ENCODE peak calls at places on chromosome 11, in seven cellular contexts. J is HAP-1, P is GM12878, E is transverse colon, Z is HCT116, D is adipocyte, G is sigmoid colon. L is an unnamed sample. For H3K9me3, the result is how much of the 10 kb centered on the place peaks cover.

GRCh38 chr11:62917906-62918502 is 3.2 kb downstream of the CHRM1 start:
- DNase-seq in J (no peak), P (no peak), E (no peak), Z (no peak), D (no peak), G (no peak), L (no peak)

GRCh38 chr11:113721462-113722066 is 15.5 kb upstream of the TMPRSS5 start:
- DNase-seq in J (no peak), P (no peak), E (no peak), Z (no peak), D (peak), G (no peak), L (no peak)

GRCh38 chr11:64086263-64086938 is 50.7 kb downstream of the FLRT1 start:
- DNase-seq in J (no peak), P (no peak), E (peak), Z (no peak), D (no peak), G (peak), L (peak)

GRCh38 chr11:45215098-45215497 is 68.7 kb downstream of the PRDM11 start:
- DNase-seq in J (no peak), P (no peak), E (no peak), Z (no peak), D (no peak), G (peak), L (no peak)

GRCh38 chr11:77092382-77092781 is 10.3 kb upstream of the OMP start:
- DNase-seq in J (no peak), P (no peak), E (no peak), Z (no peak), D (no peak), G (peak), L (no peak)

GRCh38 chr11:83223457-83223856 is 29.9 kb downstream of the ANKRD42 start:
- DNase-seq in J (no peak), P (no peak), E (no peak), Z (no peak), D (no peak), G (no peak), L (no peak)

GRCh38 chr11:35088676-35089075 is 50.3 kb upstream of the CD44 start:
- DNase-seq in J (no peak), P (no peak), E (no peak), Z (no peak), D (no peak), G (no peak), L (no peak)

GRCh38 chr11:61828629-61829407 is 718 bp downstream of the FADS2 start:
- DNase-seq in J (peak), P (no peak), E (no peak), Z (no peak), D (peak), G (peak), L (peak)

GRCh38 chr11:110092577-110093406 is at the start of gene ZC3H12C:
- DNase-seq in J (peak), P (no peak), E (peak), Z (peak), D (peak), G (peak), L (peak)

GRCh38 chr11:128503231-128503991 is 83.9 kb downstream of the ETS1 start:
- DNase-seq in J (no peak), P (no peak), E (no peak), Z (no peak), D (peak), G (no peak), L (peak)

GRCh38 chr11:120707098-120707497 is 195.6 kb downstream of the GRIK4 start:
- DNase-seq in J (no peak), P (no peak), E (no peak), Z (no peak), D (no peak), G (no peak), L (no peak)

GRCh38 chr11:19905280-19905853 is 192.7 kb downstream of the NAV2 start:
- DNase-seq in J (peak), P (no peak), E (no peak), Z (peak), D (peak), G (no peak), L (peak)

GRCh38 chr11:84384637-84385227 is 1098.6 kb upstream of the CCDC90B start:
- DNase-seq in J (peak), P (no peak), E (peak), Z (no peak), D (peak), G (no peak), L (peak)

GRCh38 chr11:116144387-116144958 is 628.3 kb downstream of the BUD13 start:
- DNase-seq in J (no peak), P (no peak), E (no peak), Z (no peak), D (no peak), G (no peak), L (no peak)

GRCh38 chr11:35045219-35045819 is 93.7 kb upstream of the CD44 start:
- DNase-seq in J (no peak), P (no peak), E (peak), Z (no peak), D (no peak), G (no peak), L (peak)

GRCh38 chr11:88050247-88050646 is 125.0 kb downstream of the RAB38 start:
- DNase-seq in J (no peak), P (no peak), E (no peak), Z (no peak), D (no peak), G (no peak), L (no peak)

GRCh38 chr11:60951909-60952741 is at the start of gene SLC15A3:
- DNase-seq in J (no peak), P (peak), E (peak), Z (no peak), D (peak), G (peak), L (no peak)

GRCh38 chr11:1568451-1568911 is 3.6 kb downstream of the DUSP8 start:
- DNase-seq in J (no peak), P (no peak), E (no peak), Z (no peak), D (no peak), G (peak), L (no peak)

GRCh38 chr11:394034-394857 is at the start of gene PKP3:
- DNase-seq in J (no peak), P (no peak), E (peak), Z (peak), D (no peak), G (no peak), L (peak)

GRCh38 chr11:127493330-127493729 is 492.8 kb upstream of the KIRREL3 start:
- DNase-seq in J (no peak), P (no peak), E (no peak), Z (no peak), D (peak), G (no peak), L (peak)

GRCh38 chr11:48064306-48064705 is 83.9 kb downstream of the PTPRJ start:
- DNase-seq in J (no peak), P (no peak), E (no peak), Z (no peak), D (peak), G (no peak), L (no peak)

GRCh38 chr11:130473795-130474377 is 25.4 kb downstream of the ADAMTS15 start:
- DNase-seq in J (no peak), P (no peak), E (no peak), Z (no peak), D (no peak), G (no peak), L (no peak)

GRCh38 chr11:75259711-75260110 is 19.1 kb downstream of the TPBGL start:
- DNase-seq in J (no peak), P (no peak), E (peak), Z (no peak), D (no peak), G (peak), L (no peak)

GRCh38 chr11:66510271-66510989 is at the start of gene BBS1:
- DNase-seq in J (peak), P (peak), E (peak), Z (peak), D (peak), G (peak), L (peak)

GRCh38 chr11:62560566-62561103 is 13.1 kb downstream of the EEF1G start:
- DNase-seq in J (peak), P (no peak), E (peak), Z (peak), D (peak), G (peak), L (peak)

GRCh38 chr11:61706452-61707400 is 26.5 kb downstream of the DAGLA start:
- DNase-seq in J (no peak), P (no peak), E (peak), Z (no peak), D (no peak), G (no peak), L (no peak)

GRCh38 chr11:34653851-34654490 is 33.1 kb downstream of the EHF start:
- DNase-seq in J (peak), P (no peak), E (peak), Z (peak), D (peak), G (no peak), L (peak)

GRCh38 chr11:79902493-79902892 is 461.7 kb upstream of the TENM4 start:
- DNase-seq in J (no peak), P (no peak), E (no peak), Z (no peak), D (peak), G (no peak), L (peak)

GRCh38 chr11:28153586-28153985 is 45.4 kb downstream of the METTL15 start:
- DNase-seq in J (no peak), P (no peak), E (no peak), Z (no peak), D (peak), G (no peak), L (no peak)

GRCh38 chr11:44781697-44782096 is 54.9 kb downstream of the TSPAN18 start:
- DNase-seq in J (no peak), P (no peak), E (no peak), Z (no peak), D (no peak), G (peak), L (no peak)

GRCh38 chr11:119418759-119419158 is 4.2 kb downstream of the THY1 start:
- DNase-seq in J (no peak), P (no peak), E (no peak), Z (no peak), D (no peak), G (peak), L (no peak)

GRCh38 chr11:112877561-112877960 is 83.7 kb upstream of the NCAM1 start:
- DNase-seq in J (no peak), P (no peak), E (no peak), Z (no peak), D (no peak), G (no peak), L (no peak)

GRCh38 chr11:108786281-108786990 is 121.6 kb downstream of the DDX10 start:
- DNase-seq in J (peak), P (no peak), E (no peak), Z (no peak), D (no peak), G (no peak), L (no peak)

GRCh38 chr11:84390441-84391078 is 1104.4 kb upstream of the CCDC90B start:
- DNase-seq in J (peak), P (no peak), E (no peak), Z (no peak), D (no peak), G (no peak), L (peak)

GRCh38 chr11:46445887-46446286 is 54.3 kb upstream of the CHRM4 start:
- DNase-seq in J (no peak), P (no peak), E (no peak), Z (no peak), D (peak), G (no peak), L (no peak)

GRCh38 chr11:62340269-62340901 is 3.1 kb downstream of the ASRGL1 start:
- DNase-seq in J (peak), P (peak), E (peak), Z (peak), D (peak), G (peak), L (peak)

GRCh38 chr11:133934096-133934495 is 22.7 kb downstream of the IGSF9B start:
- DNase-seq in J (no peak), P (no peak), E (no peak), Z (no peak), D (no peak), G (no peak), L (no peak)

GRCh38 chr11:2092956-2093412 is 46.2 kb downstream of the IGF2 start:
- DNase-seq in J (no peak), P (no peak), E (peak), Z (no peak), D (peak), G (peak), L (no peak)

GRCh38 chr11:65297026-65297667 is 17.5 kb upstream of the CDC42EP2 start:
- DNase-seq in J (no peak), P (no peak), E (no peak), Z (no peak), D (no peak), G (peak), L (no peak)

GRCh38 chr11:3357302-3357701 is 21.6 kb downstream of the ZNF195 start:
- DNase-seq in J (no peak), P (no peak), E (no peak), Z (no peak), D (no peak), G (no peak), L (no peak)
- H3K9me3 ChIP-seq in J (under half), P (under half), E (half or more), Z (half or more), D (half or more), G (under half), L (under half)

GRCh38 chr11:70619591-70619990 is 221.3 kb downstream of the CTTN start:
- DNase-seq in J (no peak), P (no peak), E (no peak), Z (no peak), D (no peak), G (no peak), L (no peak)
- H3K9me3 ChIP-seq in J (under half), P (under half), E (under half), Z (under half), D (under half), G (under half), L (under half)

DNA sequence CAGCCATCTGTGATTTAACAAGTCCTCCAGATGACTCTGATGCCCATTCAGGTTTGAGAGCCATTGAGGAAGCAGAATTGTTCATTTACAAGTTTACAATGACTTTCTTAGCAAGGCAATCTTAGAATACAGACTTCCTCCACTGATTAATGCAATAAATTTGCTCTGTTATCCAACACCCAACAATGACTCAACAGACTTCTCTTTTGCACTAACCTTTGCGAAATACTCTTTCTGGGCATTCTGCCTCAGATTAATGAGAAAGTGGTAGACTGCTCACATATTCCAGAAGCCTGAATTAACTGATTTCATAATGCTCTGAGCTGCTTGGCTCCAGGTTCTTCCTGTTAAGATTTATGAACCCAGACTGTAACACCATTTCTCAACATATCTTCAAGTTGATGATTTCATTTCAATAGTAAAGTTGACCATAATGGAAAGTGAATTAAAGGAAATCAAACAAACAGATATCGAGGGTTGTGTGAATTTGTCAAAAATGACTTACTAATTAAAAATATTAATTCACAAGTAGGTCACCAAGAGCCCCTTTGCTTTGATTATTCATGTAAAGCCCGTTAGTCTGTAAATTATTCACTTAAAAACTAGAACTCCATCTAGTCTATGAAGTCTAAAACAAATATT is 70.5 kb upstream of the BLID start:
- DNase-seq in J (no peak), P (no peak), E (no peak), Z (peak), D (peak), G (no peak), L (peak)
- H3K9me3 ChIP-seq in J (under half), P (under half), E (under half), Z (under half), D (under half), G (under half), L (under half)

DNA sequence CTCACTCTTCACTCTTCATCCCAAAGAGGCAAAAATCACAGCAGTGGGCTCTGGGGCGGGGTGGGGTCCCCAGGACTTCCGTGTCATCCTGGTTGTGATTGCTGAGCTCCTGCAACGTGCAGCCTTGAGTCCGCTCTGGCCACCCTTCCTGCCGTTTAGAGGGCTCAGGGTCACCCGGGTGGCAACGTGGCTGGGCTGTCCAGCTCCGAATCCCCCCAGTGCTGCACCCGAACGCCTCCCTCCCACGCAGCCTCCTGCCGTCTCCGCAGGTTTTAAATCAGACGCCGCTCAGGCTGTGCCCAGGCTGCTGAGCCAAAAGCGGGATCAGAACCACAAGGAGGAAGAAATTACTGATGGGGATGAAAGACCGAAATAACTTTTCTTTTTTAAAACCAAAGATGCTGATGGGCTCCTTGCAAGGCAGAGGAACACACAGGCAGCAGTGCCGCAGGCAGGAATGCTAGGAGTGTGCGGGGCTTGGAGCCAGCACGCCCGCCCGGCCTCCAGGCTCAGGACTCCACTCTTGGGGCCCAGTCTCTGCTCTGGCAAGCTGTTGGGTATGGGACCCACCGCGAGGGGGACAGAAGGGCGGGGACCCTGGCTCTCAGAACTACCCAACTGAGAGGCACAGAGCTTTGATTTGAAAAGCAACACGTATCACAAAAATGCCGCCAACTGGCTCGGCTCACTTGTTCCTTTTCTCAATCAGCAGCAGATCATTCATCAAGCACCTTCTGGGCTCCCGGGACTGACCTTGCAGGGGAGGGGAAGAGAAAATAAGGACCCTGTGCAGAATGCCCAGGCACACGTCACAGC is 313.0 kb downstream of the CTTN start:
- DNase-seq in J (no peak), P (no peak), E (no peak), Z (no peak), D (no peak), G (no peak), L (no peak)
- H3K9me3 ChIP-seq in J (under half), P (under half), E (under half), Z (under half), D (under half), G (under half), L (under half)

GRCh38 chr11:38461751-38462150 is 1863.7 kb upstream of the RAG2 start:
- DNase-seq in J (no peak), P (no peak), E (no peak), Z (no peak), D (no peak), G (no peak), L (no peak)

GRCh38 chr11:38460429-38460828 is 1862.4 kb upstream of the RAG2 start:
- DNase-seq in J (no peak), P (no peak), E (no peak), Z (no peak), D (peak), G (no peak), L (no peak)

GRCh38 chr11:38456371-38456770 is 1858.3 kb upstream of the RAG2 start:
- DNase-seq in J (no peak), P (no peak), E (no peak), Z (no peak), D (no peak), G (no peak), L (no peak)

GRCh38 chr11:38460901-38461300 is 1862.9 kb upstream of the RAG2 start:
- DNase-seq in J (peak), P (no peak), E (no peak), Z (no peak), D (peak), G (no peak), L (peak)
- H3K9me3 ChIP-seq in J (under half), P (under half), E (under half), Z (under half), D (under half), G (under half), L (under half)

L was measured in hepatocyte.